ENCODE peak calls at places on chromosome 12, in five cellular contexts. One of them, this sample, is unnamed.

GRCh38 chr12:129074379-129074778 is 221.1 kb downstream of the GLT1D1 start:
- DNase-seq in nephron progenitor cell: no peak
- DNase-seq in posterior vena cava: no peak
- DNase-seq in frontal cortex: no peak
- DNase-seq in mucosa of gallbladder: no peak
- DNase-seq in this sample: no peak

GRCh38 chr12:131129839-131130238 is 176.1 kb downstream of the ADGRD1 start:
- DNase-seq in nephron progenitor cell: no peak
- DNase-seq in posterior vena cava: peak
- DNase-seq in frontal cortex: no peak
- DNase-seq in mucosa of gallbladder: no peak
- DNase-seq in this sample: no peak

GRCh38 chr12:107225626-107226025 is 132.3 kb upstream of the CRY1 start:
- DNase-seq in nephron progenitor cell: no peak
- DNase-seq in posterior vena cava: no peak
- DNase-seq in frontal cortex: no peak
- DNase-seq in mucosa of gallbladder: no peak
- DNase-seq in this sample: no peak

GRCh38 chr12:113190761-113191160 is 5.2 kb downstream of the RITA1 start:
- DNase-seq in nephron progenitor cell: peak
- DNase-seq in posterior vena cava: no peak
- DNase-seq in frontal cortex: no peak
- DNase-seq in mucosa of gallbladder: no peak
- DNase-seq in this sample: peak

GRCh38 chr12:115806000-115806399 is 471.5 kb downstream of the MED13L start:
- DNase-seq in nephron progenitor cell: no peak
- DNase-seq in posterior vena cava: no peak
- DNase-seq in frontal cortex: no peak
- DNase-seq in mucosa of gallbladder: no peak
- DNase-seq in this sample: no peak

GRCh38 chr12:59055204-59055839 is 135.0 kb upstream of the LRIG3 start:
- DNase-seq in nephron progenitor cell: no peak
- DNase-seq in posterior vena cava: no peak
- DNase-seq in frontal cortex: no peak
- DNase-seq in mucosa of gallbladder: no peak
- DNase-seq in this sample: no peak

GRCh38 chr12:113392988-113393579 is 10.6 kb downstream of the SDS start:
- DNase-seq in nephron progenitor cell: peak
- DNase-seq in posterior vena cava: no peak
- DNase-seq in frontal cortex: no peak
- DNase-seq in mucosa of gallbladder: no peak
- DNase-seq in this sample: no peak

GRCh38 chr12:59596232-59597143 is 659 bp downstream of the SLC16A7 start:
- DNase-seq in nephron progenitor cell: peak
- DNase-seq in posterior vena cava: peak
- DNase-seq in frontal cortex: peak
- DNase-seq in mucosa of gallbladder: peak
- DNase-seq in this sample: peak

GRCh38 chr12:43789941-43790340 is 16.2 kb downstream of the TWF1 start:
- DNase-seq in nephron progenitor cell: no peak
- DNase-seq in posterior vena cava: no peak
- DNase-seq in frontal cortex: no peak
- DNase-seq in mucosa of gallbladder: no peak
- DNase-seq in this sample: no peak

GRCh38 chr12:13190275-13190674 is 6.3 kb upstream of the EMP1 start:
- DNase-seq in nephron progenitor cell: no peak
- DNase-seq in posterior vena cava: no peak
- DNase-seq in frontal cortex: no peak
- DNase-seq in mucosa of gallbladder: no peak
- DNase-seq in this sample: no peak

GRCh38 chr12:49698619-49699545 is 8.3 kb downstream of the FMNL3 start:
- DNase-seq in nephron progenitor cell: no peak
- DNase-seq in posterior vena cava: no peak
- DNase-seq in frontal cortex: no peak
- DNase-seq in mucosa of gallbladder: no peak
- DNase-seq in this sample: no peak

GRCh38 chr12:94941440-94941862 is 62.0 kb downstream of the NDUFA12 start:
- DNase-seq in nephron progenitor cell: no peak
- DNase-seq in posterior vena cava: peak
- DNase-seq in frontal cortex: peak
- DNase-seq in mucosa of gallbladder: peak
- DNase-seq in this sample: peak

GRCh38 chr12:103392722-103393121 is 103.0 kb downstream of the C12orf42 start:
- DNase-seq in nephron progenitor cell: no peak
- DNase-seq in posterior vena cava: no peak
- DNase-seq in frontal cortex: no peak
- DNase-seq in mucosa of gallbladder: no peak
- DNase-seq in this sample: peak

GRCh38 chr12:53115112-53115890 is 12.0 kb downstream of the SOAT2 start:
- DNase-seq in nephron progenitor cell: no peak
- DNase-seq in posterior vena cava: no peak
- DNase-seq in frontal cortex: no peak
- DNase-seq in mucosa of gallbladder: no peak
- DNase-seq in this sample: no peak

GRCh38 chr12:5292651-5293050 is 139.3 kb upstream of the NTF3 start:
- DNase-seq in nephron progenitor cell: no peak
- DNase-seq in posterior vena cava: no peak
- DNase-seq in frontal cortex: no peak
- DNase-seq in mucosa of gallbladder: no peak
- DNase-seq in this sample: no peak

GRCh38 chr12:100267603-100268281 is 765 bp downstream of the SCYL2 start:
- DNase-seq in nephron progenitor cell: no peak
- DNase-seq in posterior vena cava: no peak
- DNase-seq in frontal cortex: no peak
- DNase-seq in mucosa of gallbladder: no peak
- DNase-seq in this sample: no peak

GRCh38 chr12:79250955-79251354 is 386.4 kb downstream of the SYT1 start:
- DNase-seq in nephron progenitor cell: no peak
- DNase-seq in posterior vena cava: no peak
- DNase-seq in frontal cortex: no peak
- DNase-seq in mucosa of gallbladder: no peak
- DNase-seq in this sample: no peak

GRCh38 chr12:104372048-104372720 is 68.6 kb downstream of the EID3 start:
- DNase-seq in nephron progenitor cell: no peak
- DNase-seq in posterior vena cava: no peak
- DNase-seq in frontal cortex: no peak
- DNase-seq in mucosa of gallbladder: no peak
- DNase-seq in this sample: no peak

GRCh38 chr12:58919271-58920101 is 818 bp downstream of the LRIG3 start:
- DNase-seq in nephron progenitor cell: no peak
- DNase-seq in posterior vena cava: peak
- DNase-seq in frontal cortex: peak
- DNase-seq in mucosa of gallbladder: no peak
- DNase-seq in this sample: peak

GRCh38 chr12:111074559-111074958 is 154.2 kb upstream of the MYL2 start:
- DNase-seq in nephron progenitor cell: no peak
- DNase-seq in posterior vena cava: peak
- DNase-seq in frontal cortex: no peak
- DNase-seq in mucosa of gallbladder: peak
- DNase-seq in this sample: no peak

GRCh38 chr12:57483466-57483865 is 3.8 kb upstream of the ARHGAP9 start:
- DNase-seq in nephron progenitor cell: no peak
- DNase-seq in posterior vena cava: no peak
- DNase-seq in frontal cortex: no peak
- DNase-seq in mucosa of gallbladder: no peak
- DNase-seq in this sample: no peak

GRCh38 chr12:6872073-6873048 is 742 bp downstream of the SPSB2 start:
- DNase-seq in nephron progenitor cell: peak
- DNase-seq in posterior vena cava: peak
- DNase-seq in frontal cortex: peak
- DNase-seq in mucosa of gallbladder: peak
- DNase-seq in this sample: peak

GRCh38 chr12:2958432-2959193 is 584 bp upstream of the TEAD4 start:
- DNase-seq in nephron progenitor cell: no peak
- DNase-seq in posterior vena cava: peak
- DNase-seq in frontal cortex: peak
- DNase-seq in mucosa of gallbladder: peak
- DNase-seq in this sample: peak

GRCh38 chr12:29566441-29566840 is 69.0 kb upstream of the OVCH1 start:
- DNase-seq in nephron progenitor cell: no peak
- DNase-seq in posterior vena cava: no peak
- DNase-seq in frontal cortex: no peak
- DNase-seq in mucosa of gallbladder: no peak
- DNase-seq in this sample: no peak

GRCh38 chr12:96255077-96255476 is 60.9 kb downstream of the ELK3 start:
- DNase-seq in nephron progenitor cell: no peak
- DNase-seq in posterior vena cava: peak
- DNase-seq in frontal cortex: no peak
- DNase-seq in mucosa of gallbladder: peak
- DNase-seq in this sample: no peak

GRCh38 chr12:12091977-12092663 is 21.4 kb downstream of the BCL2L14 start:
- DNase-seq in nephron progenitor cell: no peak
- DNase-seq in posterior vena cava: no peak
- DNase-seq in frontal cortex: no peak
- DNase-seq in mucosa of gallbladder: no peak
- DNase-seq in this sample: no peak

GRCh38 chr12:70353780-70354640 is 12.1 kb upstream of the KCNMB4 start:
- DNase-seq in nephron progenitor cell: no peak
- DNase-seq in posterior vena cava: no peak
- DNase-seq in frontal cortex: no peak
- DNase-seq in mucosa of gallbladder: no peak
- DNase-seq in this sample: no peak

GRCh38 chr12:46483572-46484395 is 111.2 kb upstream of the SLC38A2 start:
- DNase-seq in nephron progenitor cell: peak
- DNase-seq in posterior vena cava: no peak
- DNase-seq in frontal cortex: no peak
- DNase-seq in mucosa of gallbladder: no peak
- DNase-seq in this sample: no peak

GRCh38 chr12:68943848-68944247 is 10.9 kb upstream of the CPM start:
- DNase-seq in nephron progenitor cell: no peak
- DNase-seq in posterior vena cava: no peak
- DNase-seq in frontal cortex: no peak
- DNase-seq in mucosa of gallbladder: no peak
- DNase-seq in this sample: no peak

GRCh38 chr12:75635606-75636444 is 124.4 kb upstream of the KRR1 start:
- DNase-seq in nephron progenitor cell: no peak
- DNase-seq in posterior vena cava: no peak
- DNase-seq in frontal cortex: no peak
- DNase-seq in mucosa of gallbladder: no peak
- DNase-seq in this sample: no peak

GRCh38 chr12:121413917-121414316 is 14.0 kb downstream of the RNF34 start:
- DNase-seq in nephron progenitor cell: no peak
- DNase-seq in posterior vena cava: no peak
- DNase-seq in frontal cortex: no peak
- DNase-seq in mucosa of gallbladder: no peak
- DNase-seq in this sample: no peak

GRCh38 chr12:131471271-131471905 is 239.5 kb upstream of the SFSWAP start:
- DNase-seq in nephron progenitor cell: peak
- DNase-seq in posterior vena cava: no peak
- DNase-seq in frontal cortex: no peak
- DNase-seq in mucosa of gallbladder: no peak
- DNase-seq in this sample: no peak

GRCh38 chr12:52337054-52337453 is 15.9 kb upstream of the KRT83 start:
- DNase-seq in nephron progenitor cell: no peak
- DNase-seq in posterior vena cava: no peak
- DNase-seq in frontal cortex: no peak
- DNase-seq in mucosa of gallbladder: no peak
- DNase-seq in this sample: no peak

GRCh38 chr12:109786799-109787198 is 46.4 kb downstream of the TRPV4 start:
- DNase-seq in nephron progenitor cell: no peak
- DNase-seq in posterior vena cava: no peak
- DNase-seq in frontal cortex: no peak
- DNase-seq in mucosa of gallbladder: no peak
- DNase-seq in this sample: no peak

GRCh38 chr12:98422809-98423208 is 92.6 kb upstream of the TMPO start:
- DNase-seq in nephron progenitor cell: peak
- DNase-seq in posterior vena cava: no peak
- DNase-seq in frontal cortex: no peak
- DNase-seq in mucosa of gallbladder: peak
- DNase-seq in this sample: no peak

GRCh38 chr12:99130808-99131538 is 485.9 kb downstream of the APAF1 start:
- DNase-seq in nephron progenitor cell: no peak
- DNase-seq in posterior vena cava: no peak
- DNase-seq in frontal cortex: no peak
- DNase-seq in mucosa of gallbladder: no peak
- DNase-seq in this sample: no peak

GRCh38 chr12:49482095-49483051 is 56.5 kb upstream of the KCNH3 start:
- DNase-seq in nephron progenitor cell: no peak
- DNase-seq in posterior vena cava: no peak
- DNase-seq in frontal cortex: no peak
- DNase-seq in mucosa of gallbladder: no peak
- DNase-seq in this sample: no peak